ENCODE peak calls at places on chromosome 18, in four cellular contexts. Z, J, B and G are unnamed samples.

GRCh38 chr18:68467966-68468365 is 246.9 kb downstream of the TMX3 start:
- DNase-seq in Z (no peak), J (no peak), B (no peak), G (no peak)

GRCh38 chr18:42950732-42951131 is 164.8 kb downstream of the RIT2 start:
- DNase-seq in Z (no peak), J (no peak), B (no peak), G (no peak)

GRCh38 chr18:61973273-61974115 is 80.7 kb upstream of the RNF152 start:
- DNase-seq in Z (no peak), J (no peak), B (no peak), G (no peak)

GRCh38 chr18:12308386-12309100 is 502 bp downstream of the TUBB6 start:
- DNase-seq in Z (no peak), J (no peak), B (no peak), G (no peak)

GRCh38 chr18:62329676-62330454 is 4.8 kb downstream of the TNFRSF11A start:
- DNase-seq in Z (no peak), J (no peak), B (no peak), G (no peak)

GRCh38 chr18:74261053-74261452 is 30.7 kb downstream of the CYB5A start:
- DNase-seq in Z (no peak), J (no peak), B (no peak), G (no peak)

GRCh38 chr18:12637393-12637792 is 20.5 kb downstream of the SPIRE1 start:
- DNase-seq in Z (no peak), J (no peak), B (no peak), G (no peak)

GRCh38 chr18:38427234-38427633 is 861.6 kb upstream of the CELF4 start:
- DNase-seq in Z (no peak), J (peak), B (no peak), G (no peak)

GRCh38 chr18:47928466-47928865 is 2.0 kb downstream of the SMAD2 start:
- DNase-seq in Z (no peak), J (no peak), B (no peak), G (no peak)

GRCh38 chr18:62018034-62018760 is 125.4 kb upstream of the RNF152 start:
- DNase-seq in Z (no peak), J (no peak), B (no peak), G (no peak)

GRCh38 chr18:21112543-21113105 is 1.0 kb upstream of the ROCK1 start:
- DNase-seq in Z (peak), J (no peak), B (no peak), G (no peak)

GRCh38 chr18:76450912-76451421 is 44.1 kb downstream of the ZNF516 start:
- DNase-seq in Z (no peak), J (no peak), B (peak), G (no peak)

GRCh38 chr18:24914148-24914525 is 437.8 kb downstream of the ZNF521 start:
- DNase-seq in Z (no peak), J (no peak), B (no peak), G (no peak)

GRCh38 chr18:32956591-32957310 is 183.9 kb upstream of the KLHL14 start:
- DNase-seq in Z (no peak), J (no peak), B (no peak), G (no peak)

GRCh38 chr18:27413495-27414401 is 228.6 kb upstream of the CHST9 start:
- DNase-seq in Z (no peak), J (no peak), B (no peak), G (no peak)

GRCh38 chr18:23772327-23772920 is 83.2 kb downstream of the LAMA3 start:
- DNase-seq in Z (no peak), J (no peak), B (no peak), G (no peak)

GRCh38 chr18:24868760-24869237 is 408.4 kb downstream of the HRH4 start:
- DNase-seq in Z (no peak), J (no peak), B (no peak), G (no peak)

GRCh38 chr18:35289293-35290069 is 548 bp downstream of the ZSCAN30 start:
- DNase-seq in Z (peak), J (no peak), B (peak), G (no peak)

GRCh38 chr18:42183746-42184145 is 228.7 kb downstream of the PIK3C3 start:
- DNase-seq in Z (no peak), J (no peak), B (no peak), G (no peak)

GRCh38 chr18:11886629-11887028 is 21.5 kb downstream of the MPPE1 start:
- DNase-seq in Z (no peak), J (no peak), B (no peak), G (no peak)

GRCh38 chr18:49664086-49664890 is 102.4 kb downstream of the LIPG start:
- DNase-seq in Z (no peak), J (no peak), B (no peak), G (no peak)

GRCh38 chr18:30444544-30444943 is 598.0 kb downstream of the DSC3 start:
- DNase-seq in Z (no peak), J (no peak), B (no peak), G (no peak)

GRCh38 chr18:65124633-65125032 is 626.2 kb upstream of the CDH7 start:
- DNase-seq in Z (no peak), J (no peak), B (no peak), G (no peak)

GRCh38 chr18:48167901-48168300 is 237.4 kb upstream of the SMAD2 start:
- DNase-seq in Z (no peak), J (no peak), B (no peak), G (no peak)

GRCh38 chr18:40904295-40904694 is 1050.7 kb upstream of the PIK3C3 start:
- DNase-seq in Z (no peak), J (no peak), B (no peak), G (no peak)

GRCh38 chr18:49814147-49814499 is 790 bp upstream of the ACAA2 start:
- DNase-seq in Z (peak), J (peak), B (peak), G (no peak)

GRCh38 chr18:5317186-5317585 is 21.7 kb upstream of the ZBTB14 start:
- DNase-seq in Z (no peak), J (no peak), B (no peak), G (no peak)

GRCh38 chr18:527136-527535 is 26.6 kb upstream of the COLEC12 start:
- DNase-seq in Z (no peak), J (no peak), B (no peak), G (no peak)

GRCh38 chr18:73696171-73696570 is 451.5 kb downstream of the FBXO15 start:
- DNase-seq in Z (no peak), J (no peak), B (no peak), G (no peak)

GRCh38 chr18:712401-713134 is at the start of gene ENOSF1:
- DNase-seq in Z (peak), J (peak), B (peak), G (peak)

GRCh38 chr18:59908790-59909189 is 9.0 kb downstream of the PMAIP1 start:
- DNase-seq in Z (no peak), J (no peak), B (no peak), G (no peak)

GRCh38 chr18:3554091-3554601 is 104.2 kb downstream of the TGIF1 start:
- DNase-seq in Z (no peak), J (no peak), B (no peak), G (no peak)

GRCh38 chr18:74493689-74494088 is 2.5 kb upstream of the CNDP2 start:
- DNase-seq in Z (no peak), J (peak), B (peak), G (no peak)

GRCh38 chr18:22900558-22901183 is 32.5 kb upstream of the RBBP8 start:
- DNase-seq in Z (no peak), J (no peak), B (no peak), G (no peak)

GRCh38 chr18:75090336-75090735 is 118.6 kb downstream of the PTGR3 start:
- DNase-seq in Z (no peak), J (no peak), B (no peak), G (no peak)